ENCODE peak calls at places on chromosomes 6 and 20, in six cellular contexts. Q, S, H, A, Z and R are unnamed samples.

GRCh38 chr6:38459291-38459690 is 180.4 kb downstream of the BTBD9 start:
- DNase-seq in S (no peak), A (no peak), Z (no peak), Q (no peak), H (no peak), R (no peak)

GRCh38 chr6:57423468-57423867 is 106.0 kb downstream of the PRIM2 start:
- DNase-seq in Z (no peak), Q (no peak), S (no peak), H (no peak), A (no peak), R (no peak)

GRCh38 chr6:70310063-70310694 is 7.3 kb upstream of the COL9A1 start:
- DNase-seq in A (no peak), Q (no peak), H (peak; percentile 40), S (no peak), Z (no peak), R (peak; percentile 57)

GRCh38 chr6:141490982-141491381 is 641.7 kb upstream of the GJE1 start:
- DNase-seq in Q (no peak), Z (no peak), H (no peak), S (no peak), A (no peak), R (no peak)

GRCh38 chr20:17648782-17649730 is 33.0 kb downstream of the RRBP1 start:
- DNase-seq in Q (peak; percentile 5), Z (no peak), H (no peak), A (peak; percentile 13), S (peak; percentile 62), R (peak; percentile 72)

GRCh38 chr6:12848969-12849368 is 132.4 kb downstream of the PHACTR1 start:
- DNase-seq in Z (no peak), H (no peak), Q (no peak), A (no peak), S (no peak), R (no peak)

GRCh38 chr6:140909156-140909555 is 1223.6 kb upstream of the GJE1 start:
- DNase-seq in H (no peak), A (no peak), Z (no peak), S (no peak), Q (no peak), R (no peak)

GRCh38 chr6:156379946-156380707 is 397.1 kb upstream of the ARID1B start:
- DNase-seq in A (no peak), H (peak; percentile 10), S (peak; percentile 10), Q (no peak), Z (no peak), R (no peak)

GRCh38 chr6:131635384-131636340 is 1.4 kb upstream of the ENPP3 start:
- DNase-seq in S (no peak), Z (no peak), H (no peak), A (no peak), Q (no peak), R (no peak)

GRCh38 chr20:1327827-1328679 is 886 bp downstream of the SDCBP2 start:
- DNase-seq in S (no peak), Z (peak; percentile 19), H (no peak), Q (no peak), A (no peak), R (no peak)

GRCh38 chr6:18792832-18793231 is 405.7 kb downstream of the RNF144B start:
- DNase-seq in Q (no peak), A (no peak), H (no peak), Z (no peak), S (no peak), R (no peak)

GRCh38 chr6:5121956-5122355 is 36.8 kb downstream of the PPP1R3G start:
- DNase-seq in Q (no peak), Z (no peak), S (no peak), A (no peak), H (no peak), R (no peak)

GRCh38 chr20:60055740-60056139 is 97.5 kb downstream of the CDH26 start:
- DNase-seq in Q (peak; percentile 4), A (no peak), Z (no peak), S (no peak), H (no peak), R (peak; percentile 99)

GRCh38 chr6:7282097-7282906 is 30.7 kb downstream of the SSR1 start:
- DNase-seq in A (no peak), Q (no peak), S (no peak), H (no peak), Z (no peak), R (no peak)

GRCh38 chr20:8616792-8617191 is 452.1 kb upstream of the PLCB4 start:
- DNase-seq in A (no peak), S (no peak), H (no peak), Q (no peak), Z (no peak), R (no peak)

GRCh38 chr6:51273228-51273961 is 454.7 kb downstream of the TFAP2B start:
- DNase-seq in A (no peak), S (no peak), H (no peak), Z (no peak), Q (no peak), R (peak; percentile 24)

GRCh38 chr6:78251930-78252329 is 599.1 kb downstream of the MEI4 start:
- DNase-seq in A (no peak), H (no peak), Z (no peak), S (no peak), Q (no peak), R (no peak)

GRCh38 chr6:89934685-89935366 is 40.6 kb downstream of the GJA10 start:
- DNase-seq in Z (no peak), Q (no peak), S (no peak), H (no peak), A (peak; percentile 36), R (no peak)

GRCh38 chr6:36612101-36612625 is 18.0 kb downstream of the SRSF3 start:
- DNase-seq in S (no peak), H (no peak), Z (no peak), Q (no peak), A (no peak), R (no peak)

GRCh38 chr20:1266167-1266973 is at the start of gene SNPH:
- DNase-seq in Z (peak; percentile 77), A (peak; percentile 75), S (peak; percentile 77), H (peak; percentile 53), Q (no peak), R (peak; percentile 77)

GRCh38 chr6:159788757-159789376 is 535 bp downstream of the TCP1 start:
- DNase-seq in Z (no peak), A (peak; percentile 48), S (peak; percentile 15), Q (no peak), H (no peak), R (peak; percentile 72)

GRCh38 chr20:16483024-16483423 is 90.2 kb downstream of the KIF16B start:
- DNase-seq in Z (no peak), S (no peak), H (no peak), Q (no peak), A (no peak), R (no peak)

GRCh38 chr20:47688385-47689381 is 96.6 kb downstream of the SULF2 start:
- DNase-seq in S (no peak), H (no peak), Z (no peak), Q (no peak), A (no peak), R (peak; percentile 21)

GRCh38 chr6:35136185-35136584 is 5.0 kb downstream of the TCP11 start:
- DNase-seq in S (no peak), H (no peak), Q (no peak), Z (no peak), A (no peak), R (no peak)

GRCh38 chr20:33933469-33933909 is 60.2 kb upstream of the RALY start:
- DNase-seq in H (peak; percentile 48), Z (peak; percentile 70), Q (no peak), S (peak; percentile 23), A (peak; percentile 73), R (peak; percentile 81)

GRCh38 chr6:81861281-81861680 is 108.8 kb upstream of the TENT5A start:
- DNase-seq in Z (no peak), S (no peak), Q (no peak), A (no peak), H (no peak), R (no peak)

GRCh38 chr6:42383421-42384208 is 68.1 kb downstream of the TRERF1 start:
- DNase-seq in Q (no peak), H (no peak), S (no peak), A (no peak), Z (no peak), R (no peak)

GRCh38 chr20:6173481-6173880 is 50.7 kb upstream of the FERMT1 start:
- DNase-seq in S (no peak), H (no peak), Z (no peak), Q (no peak), A (no peak), R (peak; percentile 31)

GRCh38 chr6:97085772-97086171 is 161.2 kb downstream of the KLHL32 start:
- DNase-seq in Q (no peak), Z (no peak), A (no peak), S (no peak), H (no peak), R (no peak)

DNA sequence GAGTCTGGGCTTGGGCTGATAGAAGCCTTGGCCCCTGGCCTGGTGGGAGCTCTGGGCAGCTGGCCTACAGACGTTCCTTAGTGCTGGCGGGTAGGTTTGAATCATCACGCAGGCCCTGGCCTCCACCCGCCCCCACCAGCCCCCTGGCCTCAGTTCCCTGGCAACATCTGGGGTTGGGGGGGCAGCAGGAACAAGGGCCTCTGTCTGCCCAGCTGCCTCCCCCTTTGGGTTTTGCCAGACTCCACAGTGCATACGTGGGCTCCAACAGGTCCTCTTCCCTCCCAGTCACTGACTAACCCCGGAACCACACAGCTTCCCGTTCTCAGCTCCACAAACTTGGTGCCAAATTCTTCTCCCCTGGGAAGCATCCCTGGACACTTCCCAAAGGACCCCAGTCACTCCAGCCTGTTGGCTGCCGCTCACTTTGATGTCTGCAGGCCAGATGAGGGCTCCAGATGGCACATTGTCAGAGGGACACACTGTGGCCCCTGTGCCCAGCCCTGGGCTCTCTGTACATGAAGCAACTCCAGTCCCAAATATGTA is 957 bp upstream of the VEGFA start:
- DNase-seq in A (no peak), Q (no peak), H (no peak), S (no peak), Z (no peak), R (peak; percentile 30)
- TF ChIP-seq MAX in A (no peak), Q (no peak), H (no peak), S (no peak), Z (no peak), R (no peak)

GRCh38 chr6:125780540-125781306 is 10.0 kb upstream of the NCOA7 start:
- DNase-seq in Z (peak; percentile 55), A (peak; percentile 64), S (peak; percentile 28), H (peak; percentile 60), Q (peak; percentile 81), R (peak; percentile 89)
- TF ChIP-seq POLR2A in Z (peak; percentile 24), A (peak; percentile 92), S (peak; percentile 20), H (peak; percentile 91), Q (peak; percentile 87), R (peak; percentile 87)

GRCh38 chr6:143962644-143962929 is 45.5 kb downstream of the PLAGL1 start:
- DNase-seq in Z (no peak), H (no peak), Q (no peak), A (no peak), S (no peak), R (no peak)

GRCh38 chr6:143965503-143966171 is 42.4 kb downstream of the PLAGL1 start:
- DNase-seq in Q (no peak), S (no peak), H (no peak), Z (no peak), A (no peak), R (peak; percentile 11)

GRCh38 chr6:143966291-143966690 is 41.8 kb downstream of the PLAGL1 start:
- DNase-seq in S (no peak), Q (no peak), Z (no peak), H (no peak), A (no peak), R (no peak)

GRCh38 chr6:143963158-143963919 is 44.7 kb downstream of the PLAGL1 start:
- DNase-seq in H (no peak), Q (no peak), Z (no peak), A (no peak), S (no peak), R (no peak)

GRCh38 chr6:143964667-143965066 is 43.4 kb downstream of the PLAGL1 start:
- DNase-seq in S (no peak), Q (no peak), Z (no peak), A (peak; percentile 26), H (no peak), R (no peak)
- TF ChIP-seq MAX in S (no peak), Q (no peak), Z (no peak), A (no peak), H (no peak), R (no peak)

GRCh38 chr6:31378062-31378720 is 21.2 kb upstream of the HLA-B start:
- DNase-seq in A (no peak), H (no peak), Q (no peak), S (no peak), Z (no peak), R (no peak)
- TF ChIP-seq POLR2A in A (no peak), H (no peak), Q (no peak), S (no peak), Z (no peak), R (no peak)